ENCODE peak calls at places on chromosomes 3 and 15, in six cellular contexts. One of them, this sample, is unnamed.

GRCh38 chr3:188327433-188327832 is 173.5 kb downstream of the LPP start:
- DNase-seq in HepG2: no peak
- DNase-seq in body of pancreas: no peak
- DNase-seq in A549: no peak
- DNase-seq in esophagus muscularis mucosa: no peak
- DNase-seq in heart left ventricle: no peak
- DNase-seq in this sample: no peak

GRCh38 chr3:197758512-197758911 is 8.8 kb downstream of the FYTTD1 start:
- DNase-seq in HepG2: no peak
- DNase-seq in body of pancreas: no peak
- DNase-seq in A549: no peak
- DNase-seq in esophagus muscularis mucosa: no peak
- DNase-seq in heart left ventricle: no peak
- DNase-seq in this sample: no peak

GRCh38 chr3:194035406-194036138 is 100.4 kb upstream of the HES1 start:
- DNase-seq in HepG2: no peak
- DNase-seq in body of pancreas: no peak
- DNase-seq in A549: no peak
- DNase-seq in esophagus muscularis mucosa: no peak
- DNase-seq in heart left ventricle: no peak
- DNase-seq in this sample: peak; percentile 86

GRCh38 chr15:62083168-62084154 is 16.7 kb downstream of the C2CD4A start:
- DNase-seq in HepG2: no peak
- DNase-seq in body of pancreas: no peak
- DNase-seq in A549: no peak
- DNase-seq in esophagus muscularis mucosa: no peak
- DNase-seq in heart left ventricle: no peak
- DNase-seq in this sample: no peak

GRCh38 chr15:38890194-38890593 is 325.6 kb upstream of the RASGRP1 start:
- DNase-seq in HepG2: no peak
- DNase-seq in body of pancreas: no peak
- DNase-seq in A549: no peak
- DNase-seq in esophagus muscularis mucosa: no peak
- DNase-seq in heart left ventricle: no peak
- DNase-seq in this sample: no peak

GRCh38 chr3:115165266-115165665 is 18.2 kb upstream of the ZBTB20 start:
- DNase-seq in HepG2: no peak
- DNase-seq in body of pancreas: no peak
- DNase-seq in A549: no peak
- DNase-seq in esophagus muscularis mucosa: no peak
- DNase-seq in heart left ventricle: no peak
- DNase-seq in this sample: no peak

GRCh38 chr15:66925721-66926120 is 139.7 kb upstream of the SMAD3 start:
- DNase-seq in HepG2: no peak
- DNase-seq in body of pancreas: no peak
- DNase-seq in A549: no peak
- DNase-seq in esophagus muscularis mucosa: no peak
- DNase-seq in heart left ventricle: no peak
- DNase-seq in this sample: peak; percentile 24

GRCh38 chr3:87228316-87228715 is 1.2 kb downstream of the CHMP2B start:
- DNase-seq in HepG2: peak; percentile 2
- DNase-seq in body of pancreas: no peak
- DNase-seq in A549: no peak
- DNase-seq in esophagus muscularis mucosa: no peak
- DNase-seq in heart left ventricle: no peak
- DNase-seq in this sample: no peak

GRCh38 chr3:112775011-112775742 is 71.5 kb downstream of the CD200R1L start:
- DNase-seq in HepG2: no peak
- DNase-seq in body of pancreas: no peak
- DNase-seq in A549: no peak
- DNase-seq in esophagus muscularis mucosa: no peak
- DNase-seq in heart left ventricle: peak; percentile 55
- DNase-seq in this sample: no peak

GRCh38 chr15:44738340-44738984 is 2.1 kb downstream of the TRIM69 start:
- DNase-seq in HepG2: peak; percentile 47
- DNase-seq in body of pancreas: no peak
- DNase-seq in A549: peak; percentile 21
- DNase-seq in esophagus muscularis mucosa: no peak
- DNase-seq in heart left ventricle: no peak
- DNase-seq in this sample: no peak

GRCh38 chr15:62717496-62717895 is 325.1 kb upstream of the TPM1 start:
- DNase-seq in HepG2: no peak
- DNase-seq in body of pancreas: no peak
- DNase-seq in A549: no peak
- DNase-seq in esophagus muscularis mucosa: no peak
- DNase-seq in heart left ventricle: no peak
- DNase-seq in this sample: no peak

GRCh38 chr3:194906229-194906629 is 220.5 kb downstream of the FAM43A start:
- DNase-seq in HepG2: peak; percentile 29
- DNase-seq in body of pancreas: no peak
- DNase-seq in A549: no peak
- DNase-seq in esophagus muscularis mucosa: peak; percentile 29
- DNase-seq in heart left ventricle: no peak
- DNase-seq in this sample: no peak

GRCh38 chr3:53846134-53846850 is at the start of the genes CHDH and IL17RB:
- DNase-seq in HepG2: peak; percentile 77
- DNase-seq in body of pancreas: peak; percentile 92
- DNase-seq in A549: peak; percentile 38
- DNase-seq in esophagus muscularis mucosa: no peak
- DNase-seq in heart left ventricle: peak; percentile 64
- DNase-seq in this sample: peak; percentile 84

GRCh38 chr3:170475091-170475705 is 56.5 kb downstream of the CLDN11 start:
- DNase-seq in HepG2: no peak
- DNase-seq in body of pancreas: no peak
- DNase-seq in A549: no peak
- DNase-seq in esophagus muscularis mucosa: no peak
- DNase-seq in heart left ventricle: no peak
- DNase-seq in this sample: no peak

GRCh38 chr3:171375704-171376103 is 84.5 kb downstream of the TNIK start:
- DNase-seq in HepG2: no peak
- DNase-seq in body of pancreas: no peak
- DNase-seq in A549: no peak
- DNase-seq in esophagus muscularis mucosa: no peak
- DNase-seq in heart left ventricle: no peak
- DNase-seq in this sample: no peak

GRCh38 chr3:61371123-61371522 is 119.9 kb upstream of the FHIT start:
- DNase-seq in HepG2: peak; percentile 10
- DNase-seq in body of pancreas: peak; percentile 15
- DNase-seq in A549: peak; percentile 3
- DNase-seq in esophagus muscularis mucosa: no peak
- DNase-seq in heart left ventricle: no peak
- DNase-seq in this sample: no peak

GRCh38 chr3:124510290-124510689 is 220.0 kb upstream of the UMPS start:
- DNase-seq in HepG2: no peak
- DNase-seq in body of pancreas: no peak
- DNase-seq in A549: no peak
- DNase-seq in esophagus muscularis mucosa: no peak
- DNase-seq in heart left ventricle: no peak
- DNase-seq in this sample: no peak

GRCh38 chr3:106277731-106278130 is 408.9 kb upstream of the CBLB start:
- DNase-seq in HepG2: no peak
- DNase-seq in body of pancreas: no peak
- DNase-seq in A549: no peak
- DNase-seq in esophagus muscularis mucosa: no peak
- DNase-seq in heart left ventricle: no peak
- DNase-seq in this sample: no peak

GRCh38 chr3:35422826-35423601 is 216.3 kb upstream of the ARPP21 start:
- DNase-seq in HepG2: no peak
- DNase-seq in body of pancreas: no peak
- DNase-seq in A549: no peak
- DNase-seq in esophagus muscularis mucosa: no peak
- DNase-seq in heart left ventricle: no peak
- DNase-seq in this sample: no peak
- TF ChIP-seq POLR2A in HepG2: no peak
- TF ChIP-seq POLR2A in body of pancreas: no peak
- TF ChIP-seq POLR2A in A549: no peak
- TF ChIP-seq POLR2A in esophagus muscularis mucosa: no peak
- TF ChIP-seq POLR2A in heart left ventricle: no peak
- TF ChIP-seq POLR2A in this sample: no peak

GRCh38 chr3:142282503-142282902 is 57.1 kb upstream of the GK5 start:
- DNase-seq in HepG2: no peak
- DNase-seq in body of pancreas: no peak
- DNase-seq in A549: no peak
- DNase-seq in esophagus muscularis mucosa: no peak
- DNase-seq in heart left ventricle: no peak
- DNase-seq in this sample: no peak

GRCh38 chr3:142285057-142285666 is 59.8 kb upstream of the GK5 start:
- DNase-seq in HepG2: no peak
- DNase-seq in body of pancreas: peak; percentile 6
- DNase-seq in A549: no peak
- DNase-seq in esophagus muscularis mucosa: no peak
- DNase-seq in heart left ventricle: no peak
- DNase-seq in this sample: no peak

GRCh38 chr3:142288032-142288638 is 62.8 kb upstream of the GK5 start:
- DNase-seq in HepG2: no peak
- DNase-seq in body of pancreas: no peak
- DNase-seq in A549: no peak
- DNase-seq in esophagus muscularis mucosa: no peak
- DNase-seq in heart left ventricle: no peak
- DNase-seq in this sample: no peak
- H3K9me3 ChIP-seq in HepG2: peaks cover 25% of the 10 kb centered on the region
- H3K9me3 ChIP-seq in body of pancreas: no peaks in the 10 kb centered on the region
- H3K9me3 ChIP-seq in A549: peaks cover 27% of the 10 kb centered on the region
- H3K9me3 ChIP-seq in esophagus muscularis mucosa: peaks cover 5% of the 10 kb centered on the region
- H3K9me3 ChIP-seq in heart left ventricle: no peaks in the 10 kb centered on the region
- H3K9me3 ChIP-seq in this sample: no peaks in the 10 kb centered on the region

GRCh38 chr3:119562307-119562961 is 3.0 kb upstream of the CD80 start:
- DNase-seq in HepG2: no peak
- DNase-seq in body of pancreas: no peak
- DNase-seq in A549: no peak
- DNase-seq in esophagus muscularis mucosa: no peak
- DNase-seq in heart left ventricle: no peak
- DNase-seq in this sample: no peak
- TF ChIP-seq POLR2A in HepG2: no peak
- TF ChIP-seq POLR2A in body of pancreas: no peak
- TF ChIP-seq POLR2A in A549: no peak
- TF ChIP-seq POLR2A in esophagus muscularis mucosa: no peak
- TF ChIP-seq POLR2A in heart left ventricle: no peak
- TF ChIP-seq POLR2A in this sample: no peak

GRCh38 chr15:69854521-69855171 is 243.1 kb downstream of the TLE3 start:
- DNase-seq in HepG2: no peak
- DNase-seq in body of pancreas: no peak
- DNase-seq in A549: no peak
- DNase-seq in esophagus muscularis mucosa: no peak
- DNase-seq in heart left ventricle: no peak
- DNase-seq in this sample: no peak

GRCh38 chr15:69855172-69855562 is 242.6 kb downstream of the TLE3 start:
- DNase-seq in HepG2: no peak
- DNase-seq in body of pancreas: no peak
- DNase-seq in A549: no peak
- DNase-seq in esophagus muscularis mucosa: no peak
- DNase-seq in heart left ventricle: no peak
- DNase-seq in this sample: no peak

GRCh38 chr15:69855601-69856000 is 242.1 kb downstream of the TLE3 start:
- DNase-seq in HepG2: no peak
- DNase-seq in body of pancreas: no peak
- DNase-seq in A549: no peak
- DNase-seq in esophagus muscularis mucosa: no peak
- DNase-seq in heart left ventricle: no peak
- DNase-seq in this sample: no peak

GRCh38 chr15:69853572-69853971 is 244.1 kb downstream of the TLE3 start:
- DNase-seq in HepG2: no peak
- DNase-seq in body of pancreas: peak; percentile 8
- DNase-seq in A549: peak; percentile 72
- DNase-seq in esophagus muscularis mucosa: no peak
- DNase-seq in heart left ventricle: no peak
- DNase-seq in this sample: no peak

GRCh38 chr15:69852482-69853275 is 245.0 kb downstream of the TLE3 start:
- DNase-seq in HepG2: no peak
- DNase-seq in body of pancreas: no peak
- DNase-seq in A549: no peak
- DNase-seq in esophagus muscularis mucosa: no peak
- DNase-seq in heart left ventricle: no peak
- DNase-seq in this sample: no peak
- H3K9me3 ChIP-seq in HepG2: no peaks in the 10 kb centered on the region
- H3K9me3 ChIP-seq in body of pancreas: no peaks in the 10 kb centered on the region
- H3K9me3 ChIP-seq in A549: no peaks in the 10 kb centered on the region
- H3K9me3 ChIP-seq in esophagus muscularis mucosa: no peaks in the 10 kb centered on the region
- H3K9me3 ChIP-seq in heart left ventricle: no peaks in the 10 kb centered on the region
- H3K9me3 ChIP-seq in this sample: no peaks in the 10 kb centered on the region

GRCh38 chr3:98021821-98022220 is 13.3 kb downstream of the GABRR3 start:
- DNase-seq in HepG2: no peak
- DNase-seq in body of pancreas: no peak
- DNase-seq in A549: no peak
- DNase-seq in esophagus muscularis mucosa: no peak
- DNase-seq in heart left ventricle: no peak
- DNase-seq in this sample: no peak

GRCh38 chr3:98025392-98025791 is 9.7 kb downstream of the GABRR3 start:
- DNase-seq in HepG2: no peak
- DNase-seq in body of pancreas: no peak
- DNase-seq in A549: no peak
- DNase-seq in esophagus muscularis mucosa: no peak
- DNase-seq in heart left ventricle: no peak
- DNase-seq in this sample: no peak

GRCh38 chr3:98020412-98020811 is 14.7 kb downstream of the GABRR3 start:
- DNase-seq in HepG2: no peak
- DNase-seq in body of pancreas: no peak
- DNase-seq in A549: no peak
- DNase-seq in esophagus muscularis mucosa: no peak
- DNase-seq in heart left ventricle: no peak
- DNase-seq in this sample: no peak

GRCh38 chr3:98026425-98027083 is 8.6 kb downstream of the GABRR3 start:
- DNase-seq in HepG2: no peak
- DNase-seq in body of pancreas: no peak
- DNase-seq in A549: no peak
- DNase-seq in esophagus muscularis mucosa: no peak
- DNase-seq in heart left ventricle: no peak
- DNase-seq in this sample: no peak

DNA sequence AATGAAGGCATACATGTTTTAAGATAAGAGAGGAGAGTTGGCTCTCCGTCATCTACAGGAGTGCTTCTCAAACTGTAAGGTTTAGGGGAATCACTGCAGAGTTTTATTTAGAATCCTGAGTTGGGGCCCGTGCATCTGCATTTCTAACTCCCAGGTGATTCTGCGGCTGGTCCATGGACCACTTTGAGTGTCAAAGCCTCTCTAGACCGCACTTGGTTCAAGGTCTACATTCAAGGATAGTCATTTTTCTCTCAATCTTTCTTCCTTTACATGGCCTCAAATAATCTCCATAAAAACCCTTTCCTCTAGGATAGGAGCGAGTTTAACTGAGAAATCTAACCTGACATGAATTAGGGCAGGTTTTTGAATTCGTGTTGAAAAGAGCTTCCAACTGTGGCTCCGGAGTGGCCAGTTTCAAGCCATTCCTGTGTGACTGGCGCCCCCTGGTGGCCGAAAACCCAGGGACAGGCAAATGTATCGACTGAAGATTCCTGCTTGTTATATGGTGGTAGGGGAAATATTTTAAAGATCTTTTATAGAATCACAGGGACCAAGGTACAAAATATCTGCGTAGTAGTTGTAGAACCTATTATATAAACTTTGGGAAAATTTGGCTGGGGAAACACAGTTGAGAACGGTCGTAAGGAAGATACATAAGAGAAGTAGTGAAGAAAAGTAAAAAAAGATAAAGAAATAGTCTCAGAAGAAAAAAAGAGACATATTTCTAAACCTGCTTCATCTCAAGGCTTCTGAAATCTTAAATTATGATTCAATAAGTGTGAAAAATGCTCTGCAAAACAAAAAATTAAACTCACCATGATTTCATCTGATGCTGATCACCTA is 11.9 kb downstream of the GABRR3 start:
- DNase-seq in HepG2: peak; percentile 56
- DNase-seq in body of pancreas: peak; percentile 94
- DNase-seq in A549: peak; percentile 43
- DNase-seq in esophagus muscularis mucosa: peak; percentile 97
- DNase-seq in heart left ventricle: peak; percentile 82
- DNase-seq in this sample: peak; percentile 90
- TF ChIP-seq POLR2A in HepG2: no peak
- TF ChIP-seq POLR2A in body of pancreas: no peak
- TF ChIP-seq POLR2A in A549: no peak
- TF ChIP-seq POLR2A in esophagus muscularis mucosa: no peak
- TF ChIP-seq POLR2A in heart left ventricle: no peak
- TF ChIP-seq POLR2A in this sample: no peak

This sample was measured in transverse colon.